ENCODE peak calls at places on chromosomes 11 and 22, in four cellular contexts. E, Z, K and S are unnamed samples.
A peak's percentile ranks its signal among the peaks of the same experiment; 100 is the strongest.

GRCh38 chr11:110069158-110069737 is 23.9 kb upstream of the ZC3H12C start:
- DNase-seq in Z (peak; percentile 63), K (no peak), E (peak; percentile 81), S (peak; percentile 54)

GRCh38 chr11:125883375-125883774 is 4.1 kb upstream of the HYLS1 start:
- DNase-seq in E (no peak), Z (no peak), K (no peak), S (no peak)

GRCh38 chr11:128047026-128047425 is 540.3 kb downstream of the ETS1 start:
- DNase-seq in K (no peak), E (no peak), Z (no peak), S (no peak)

GRCh38 chr22:20771918-20772625 is 1.8 kb upstream of the SERPIND1 start:
- DNase-seq in E (no peak), Z (no peak), K (no peak), S (no peak)

GRCh38 chr11:11968511-11969280 is 39.7 kb downstream of the DKK3 start:
- DNase-seq in K (no peak), Z (no peak), E (peak; percentile 27), S (peak; percentile 86)

GRCh38 chr11:35641206-35641885 is 21.2 kb upstream of the TRIM44 start:
- DNase-seq in K (no peak), E (no peak), Z (no peak), S (no peak)

GRCh38 chr11:82775736-82776346 is 42.2 kb upstream of the FAM181B start:
- DNase-seq in Z (peak; percentile 6), K (no peak), E (peak; percentile 38), S (peak; percentile 10)

GRCh38 chr11:99822846-99823565 is 802.3 kb downstream of the CNTN5 start:
- DNase-seq in Z (no peak), E (no peak), K (no peak), S (no peak)

GRCh38 chr11:36027731-36028130 is 83.9 kb downstream of the LDLRAD3 start:
- DNase-seq in E (no peak), K (no peak), Z (no peak), S (no peak)

GRCh38 chr11:78419327-78419726 is 1.7 kb upstream of the GAB2 start:
- DNase-seq in Z (peak; percentile 48), E (peak; percentile 99), K (peak; percentile 90), S (peak; percentile 89)

GRCh38 chr11:61055776-61056175 is 46.5 kb upstream of the CD5 start:
- DNase-seq in Z (no peak), K (peak; percentile 24), E (no peak), S (no peak)

GRCh38 chr11:8265681-8266241 is 2.1 kb upstream of the LMO1 start:
- DNase-seq in E (no peak), Z (no peak), K (peak; percentile 51), S (no peak)

GRCh38 chr11:41716862-41717261 is 257.4 kb upstream of the LRRC4C start:
- DNase-seq in Z (no peak), K (no peak), E (no peak), S (no peak)

GRCh38 chr11:119483341-119483880 is 60.4 kb upstream of the THY1 start:
- DNase-seq in Z (no peak), K (peak; percentile 48), E (no peak), S (no peak)

GRCh38 chr11:130001491-130002351 is 914 bp downstream of the PRDM10 start:
- DNase-seq in E (peak; percentile 48), K (peak; percentile 72), Z (peak; percentile 78), S (no peak)

GRCh38 chr11:66580803-66581202 is 12.1 kb downstream of the CCDC87 start:
- DNase-seq in K (no peak), Z (no peak), E (no peak), S (no peak)

GRCh38 chr11:116276051-116277044 is 496.4 kb downstream of the BUD13 start:
- DNase-seq in E (peak; percentile 27), Z (peak; percentile 84), K (peak; percentile 76), S (no peak)

GRCh38 chr11:441418-442274 is at the start of gene ANO9:
- DNase-seq in Z (peak; percentile 67), K (no peak), E (no peak), S (no peak)

GRCh38 chr22:29885610-29886009 is 2.6 kb downstream of the MTMR3 start:
- DNase-seq in E (no peak), K (no peak), Z (no peak), S (no peak)

GRCh38 chr11:122679441-122679840 is 23.9 kb downstream of the UBASH3B start:
- DNase-seq in E (no peak), K (no peak), Z (no peak), S (no peak)

GRCh38 chr22:32795214-32795596 is 6.3 kb upstream of the TIMP3 start:
- DNase-seq in K (no peak), Z (no peak), E (no peak), S (no peak)

GRCh38 chr22:37274380-37274862 is 7.9 kb upstream of the CYTH4 start:
- DNase-seq in Z (no peak), K (peak; percentile 81), E (no peak), S (no peak)

GRCh38 chr11:10881892-10882291 is 24.0 kb upstream of the ZBED5 start:
- DNase-seq in K (no peak), E (no peak), Z (no peak), S (no peak)

GRCh38 chr22:42222140-42222539 is 48.3 kb downstream of the TCF20 start:
- DNase-seq in Z (no peak), K (no peak), E (no peak), S (no peak)

GRCh38 chr11:124752471-124753100 is 531 bp upstream of the VSIG2 start:
- DNase-seq in E (no peak), K (no peak), Z (no peak), S (no peak)

GRCh38 chr11:45662665-45663485 is 2.5 kb downstream of the CHST1 start:
- DNase-seq in E (peak; percentile 88), Z (peak; percentile 42), K (no peak), S (peak; percentile 53)

GRCh38 chr11:78402842-78403241 is 14.8 kb downstream of the GAB2 start:
- DNase-seq in E (no peak), K (no peak), Z (no peak), S (no peak)

GRCh38 chr11:104146943-104147342 is 17.0 kb downstream of the PDGFD start:
- DNase-seq in K (no peak), E (no peak), Z (no peak), S (no peak)

GRCh38 chr11:112227002-112227401 is 774 bp downstream of the PTS start:
- DNase-seq in K (no peak), Z (no peak), E (peak; percentile 47), S (no peak)

GRCh38 chr11:95296621-95297025 is 65.6 kb upstream of the SESN3 start:
- DNase-seq in Z (peak; percentile 91), E (no peak), K (no peak), S (no peak)

GRCh38 chr11:67272327-67273259 is 6.3 kb downstream of the GRK2 start:
- DNase-seq in Z (no peak), K (peak; percentile 67), E (no peak), S (no peak)

GRCh38 chr11:44912270-44912987 is 38.3 kb downstream of the TP53I11 start:
- DNase-seq in E (no peak), Z (no peak), K (no peak), S (no peak)

GRCh38 chr11:43868852-43869567 is 11.6 kb upstream of the ALKBH3 start:
- DNase-seq in E (peak; percentile 67), K (no peak), Z (peak; percentile 48), S (peak; percentile 12)

GRCh38 chr11:1871531-1871930 is 18.6 kb downstream of the LSP1 start:
- DNase-seq in Z (no peak), K (no peak), E (no peak), S (no peak)

GRCh38 chr22:21989049-21989448 is 6.5 kb upstream of the TOP3B start:
- DNase-seq in E (no peak), K (no peak), Z (peak; percentile 13), S (no peak)

GRCh38 chr22:30863161-30863833 is 105.3 kb downstream of the MORC2 start:
- DNase-seq in E (no peak), K (peak; percentile 44), Z (no peak), S (no peak)

GRCh38 chr22:28381427-28382167 is 298.0 kb downstream of the TTC28 start:
- DNase-seq in Z (no peak), K (no peak), E (peak; percentile 65), S (no peak)

GRCh38 chr11:10394229-10395100 is 60.6 kb upstream of the AMPD3 start:
- DNase-seq in E (peak; percentile 48), K (no peak), Z (no peak), S (no peak)